ENCODE peak calls at places on chromosome 5, in ten cellular contexts. W is H1, T is WTC11, N is SK-N-SH, Q is HCT116, L is K562, C is A549, B is endothelial cell of umbilical vein, K is HepG2, X is GM12878. G is an unnamed sample.

GRCh38 chr5:114221807-114222206 is 140.1 kb upstream of the KCNN2 start:
- DNase-seq in W (no peak), L (no peak), N (no peak), K (no peak), T (no peak), B (no peak), C (no peak), X (no peak), Q (no peak), G (no peak)

GRCh38 chr5:9233035-9233434 is 312.8 kb downstream of the SEMA5A start:
- DNase-seq in T (no peak), L (no peak), B (no peak), C (no peak), W (no peak), X (no peak), K (no peak), N (no peak), Q (no peak), G (no peak)

GRCh38 chr5:162410365-162410764 is 342.8 kb downstream of the GABRG2 start:
- DNase-seq in B (no peak), N (no peak), X (no peak), L (no peak), Q (no peak), W (no peak), K (no peak), C (no peak), T (no peak), G (no peak)

GRCh38 chr5:961002-961710 is 47.4 kb upstream of the NKD2 start:
- DNase-seq in C (no peak), W (no peak), L (no peak), X (no peak), T (no peak), Q (no peak), B (no peak), N (peak), K (no peak), G (no peak)

GRCh38 chr5:101390317-101390908 is 487.3 kb upstream of the ST8SIA4 start:
- DNase-seq in W (no peak), L (peak), C (peak), B (peak), K (peak), Q (peak), T (peak), N (peak), X (peak), G (peak)

GRCh38 chr5:101679816-101680215 is 616.3 kb downstream of the SLCO4C1 start:
- DNase-seq in N (no peak), W (no peak), L (no peak), K (no peak), B (no peak), Q (no peak), T (no peak), X (no peak), C (peak), G (peak)

GRCh38 chr5:96079075-96079474 is 117.4 kb upstream of the ELL2 start:
- DNase-seq in C (peak), T (no peak), L (no peak), N (no peak), K (peak), Q (peak), X (no peak), W (no peak), B (peak), G (peak)

GRCh38 chr5:116492016-116492623 is 82.5 kb downstream of the SEMA6A start:
- DNase-seq in Q (no peak), L (no peak), W (no peak), B (no peak), K (peak), N (no peak), T (no peak), X (no peak), C (no peak), G (peak)

GRCh38 chr5:42808888-42809611 is 2.6 kb downstream of the SELENOP start:
- DNase-seq in C (no peak), X (no peak), B (no peak), W (no peak), T (no peak), L (no peak), K (no peak), Q (no peak), N (no peak), G (no peak)

GRCh38 chr5:81234299-81234698 is 1.2 kb downstream of the CKMT2 start:
- DNase-seq in K (no peak), C (no peak), X (no peak), L (no peak), Q (no peak), W (no peak), B (no peak), T (no peak), N (no peak), G (no peak)

GRCh38 chr5:125750538-125751186 is 672.5 kb upstream of the GRAMD2B start:
- DNase-seq in N (no peak), B (no peak), Q (peak), K (no peak), L (no peak), T (no peak), X (no peak), C (no peak), W (no peak), G (no peak)

GRCh38 chr5:82259172-82259800 is 18.9 kb downstream of the RPS23 start:
- DNase-seq in C (peak), X (no peak), L (no peak), W (no peak), N (peak), B (peak), Q (peak), K (no peak), T (no peak), G (peak)

GRCh38 chr5:36158144-36158543 is 6.2 kb downstream of the SKP2 start:
- DNase-seq in W (no peak), T (no peak), Q (no peak), X (no peak), L (no peak), K (no peak), N (peak), B (peak), C (no peak), G (no peak)

GRCh38 chr5:140337880-140338279 is 8.5 kb downstream of the HBEGF start:
- DNase-seq in N (no peak), T (no peak), K (no peak), W (no peak), Q (no peak), X (no peak), C (no peak), B (no peak), L (no peak), G (no peak)

GRCh38 chr5:175521313-175521833 is 43.0 kb downstream of the SFXN1 start:
- DNase-seq in L (no peak), T (no peak), W (no peak), B (no peak), X (no peak), Q (no peak), C (no peak), K (no peak), N (no peak), G (no peak)

GRCh38 chr5:74673011-74673790 is 11.8 kb upstream of the HEXB start:
- DNase-seq in L (no peak), X (no peak), T (no peak), W (no peak), N (peak), B (peak), C (peak), Q (peak), K (peak), G (peak)

GRCh38 chr5:119789411-119790117 is 160.2 kb downstream of the FAM170A start:
- DNase-seq in C (no peak), K (no peak), W (no peak), B (no peak), Q (no peak), L (no peak), X (no peak), T (no peak), N (no peak), G (no peak)

GRCh38 chr5:154940772-154941620 is at the start of gene MRPL22:
- DNase-seq in C (peak), Q (peak), L (peak), K (peak), W (peak), B (peak), X (peak), N (peak), T (peak), G (peak)

GRCh38 chr5:76303917-76304316 is 99.2 kb upstream of the IQGAP2 start:
- DNase-seq in N (no peak), X (peak), W (no peak), T (no peak), B (no peak), K (no peak), C (peak), Q (no peak), L (no peak), G (no peak)

GRCh38 chr5:41763096-41763495 is 107.1 kb downstream of the OXCT1 start:
- DNase-seq in X (no peak), K (no peak), W (no peak), B (no peak), L (no peak), N (no peak), C (no peak), Q (no peak), T (no peak), G (no peak)

GRCh38 chr5:41432481-41433253 is 77.7 kb downstream of the PLCXD3 start:
- DNase-seq in K (no peak), T (no peak), C (no peak), N (no peak), Q (no peak), L (no peak), X (no peak), B (no peak), W (no peak), G (no peak)

GRCh38 chr5:62143268-62144229 is 162.5 kb upstream of the KIF2A start:
- DNase-seq in N (peak), T (no peak), B (peak), L (no peak), Q (peak), K (peak), X (no peak), W (no peak), C (peak), G (peak)

GRCh38 chr5:78429332-78429849 is 69.0 kb downstream of the SCAMP1 start:
- DNase-seq in T (no peak), X (no peak), L (no peak), Q (no peak), N (no peak), C (no peak), K (peak), B (no peak), W (no peak), G (no peak)

GRCh38 chr5:141521244-141521781 is 32.4 kb downstream of the PCDHGC5 start:
- DNase-seq in T (no peak), Q (peak), C (peak), L (no peak), K (peak), X (no peak), W (no peak), B (peak), N (no peak), G (peak)

GRCh38 chr5:140111043-140111858 is 2.7 kb upstream of the PURA start:
- DNase-seq in B (no peak), K (no peak), N (no peak), C (no peak), L (no peak), T (peak), W (peak), X (no peak), Q (no peak), G (no peak)

GRCh38 chr5:72234265-72234700 is 85.8 kb downstream of the MRPS27 start:
- DNase-seq in K (no peak), C (peak), W (no peak), Q (no peak), N (no peak), L (peak), B (peak), T (no peak), X (peak), G (peak)

GRCh38 chr5:160354666-160355065 is 15.8 kb downstream of the C1QTNF2 start:
- DNase-seq in B (no peak), L (no peak), K (no peak), T (no peak), X (no peak), W (no peak), Q (no peak), N (no peak), C (no peak), G (no peak)

GRCh38 chr5:124906339-124907097 is 160.1 kb upstream of the ZNF608 start:
- DNase-seq in X (no peak), W (no peak), B (peak), Q (no peak), L (no peak), N (peak), T (peak), K (peak), C (peak), G (peak)

GRCh38 chr5:35274839-35275509 is 44.7 kb upstream of the PRLR start:
- DNase-seq in L (no peak), X (no peak), Q (no peak), K (no peak), C (no peak), B (no peak), T (no peak), N (no peak), W (no peak), G (no peak)

GRCh38 chr5:64807505-64807904 is 38.8 kb downstream of the CWC27 start:
- DNase-seq in B (no peak), X (no peak), W (no peak), Q (no peak), K (no peak), T (no peak), C (no peak), L (no peak), N (no peak), G (no peak)

GRCh38 chr5:172765766-172766286 is 5.2 kb downstream of the DUSP1 start:
- DNase-seq in L (no peak), T (no peak), K (no peak), Q (no peak), W (no peak), N (no peak), B (no peak), C (peak), X (no peak), G (no peak)

GRCh38 chr5:15615859-15616258 is 115.9 kb downstream of the FBXL7 start:
- DNase-seq in K (no peak), B (no peak), W (no peak), C (no peak), X (no peak), T (no peak), Q (no peak), N (no peak), L (no peak), G (no peak)

GRCh38 chr5:32129074-32129598 is 45.0 kb downstream of the GOLPH3 start:
- DNase-seq in C (no peak), Q (no peak), T (no peak), N (no peak), K (no peak), X (no peak), W (no peak), L (no peak), B (no peak), G (no peak)

GRCh38 chr5:32130865-32131264 is 43.3 kb downstream of the GOLPH3 start:
- DNase-seq in W (no peak), B (no peak), Q (no peak), N (no peak), L (no peak), X (no peak), C (no peak), K (no peak), T (no peak), G (no peak)

GRCh38 chr5:32123889-32124676 is 50.0 kb downstream of the GOLPH3 start:
- DNase-seq in C (no peak), W (no peak), N (no peak), T (no peak), K (no peak), B (no peak), L (no peak), X (no peak), Q (no peak), G (no peak)

GRCh38 chr5:32126691-32127090 is 47.4 kb downstream of the GOLPH3 start:
- DNase-seq in N (no peak), L (no peak), W (no peak), X (no peak), B (no peak), C (no peak), Q (no peak), K (no peak), T (no peak), G (no peak)

DNA sequence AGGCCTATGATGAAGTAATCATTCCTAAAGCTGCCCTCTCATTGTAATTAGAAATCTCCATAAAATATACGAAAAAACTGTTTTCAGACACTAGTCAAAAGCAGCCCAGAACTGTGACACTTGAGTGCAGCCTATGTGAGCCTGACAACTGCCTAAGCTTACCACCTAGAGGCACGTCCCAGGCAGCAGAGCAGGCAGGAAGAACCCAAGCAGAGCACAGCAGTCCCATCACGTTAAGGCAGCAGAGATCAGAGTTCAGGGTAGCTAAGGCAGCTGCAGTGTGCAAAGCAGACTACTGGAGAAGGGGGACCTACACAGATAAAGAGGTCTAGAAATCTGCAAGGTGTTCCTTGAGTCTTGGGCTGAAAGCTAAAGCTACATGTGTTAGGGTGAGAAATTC is 46.4 kb downstream of the GOLPH3 start:
- DNase-seq in L (no peak), X (no peak), T (no peak), C (no peak), W (no peak), K (no peak), Q (no peak), N (no peak), B (no peak), G (no peak)
- TF ChIP-seq MAX in L (no peak), X (no peak), T (no peak), C (no peak), W (no peak), K (no peak), Q (no peak), N (no peak), B (no peak), G (no peak)

GRCh38 chr5:107577551-107577950 is 93.2 kb downstream of the EFNA5 start:
- DNase-seq in W (no peak), Q (no peak), X (no peak), T (no peak), L (no peak), C (no peak), N (no peak), B (no peak), K (no peak), G (no peak)

GRCh38 chr5:107576736-107577440 is 93.8 kb downstream of the EFNA5 start:
- DNase-seq in W (no peak), N (no peak), L (no peak), T (no peak), Q (no peak), C (no peak), B (no peak), X (peak), K (no peak), G (no peak)

GRCh38 chr5:107582625-107583024 is 88.1 kb downstream of the EFNA5 start:
- DNase-seq in N (no peak), B (no peak), W (no peak), K (no peak), T (no peak), X (no peak), C (no peak), Q (no peak), L (no peak), G (no peak)

GRCh38 chr5:107578051-107578635 is 92.6 kb downstream of the EFNA5 start:
- DNase-seq in L (no peak), K (no peak), N (no peak), X (no peak), C (no peak), T (no peak), W (no peak), B (no peak), Q (no peak), G (no peak)

DNA sequence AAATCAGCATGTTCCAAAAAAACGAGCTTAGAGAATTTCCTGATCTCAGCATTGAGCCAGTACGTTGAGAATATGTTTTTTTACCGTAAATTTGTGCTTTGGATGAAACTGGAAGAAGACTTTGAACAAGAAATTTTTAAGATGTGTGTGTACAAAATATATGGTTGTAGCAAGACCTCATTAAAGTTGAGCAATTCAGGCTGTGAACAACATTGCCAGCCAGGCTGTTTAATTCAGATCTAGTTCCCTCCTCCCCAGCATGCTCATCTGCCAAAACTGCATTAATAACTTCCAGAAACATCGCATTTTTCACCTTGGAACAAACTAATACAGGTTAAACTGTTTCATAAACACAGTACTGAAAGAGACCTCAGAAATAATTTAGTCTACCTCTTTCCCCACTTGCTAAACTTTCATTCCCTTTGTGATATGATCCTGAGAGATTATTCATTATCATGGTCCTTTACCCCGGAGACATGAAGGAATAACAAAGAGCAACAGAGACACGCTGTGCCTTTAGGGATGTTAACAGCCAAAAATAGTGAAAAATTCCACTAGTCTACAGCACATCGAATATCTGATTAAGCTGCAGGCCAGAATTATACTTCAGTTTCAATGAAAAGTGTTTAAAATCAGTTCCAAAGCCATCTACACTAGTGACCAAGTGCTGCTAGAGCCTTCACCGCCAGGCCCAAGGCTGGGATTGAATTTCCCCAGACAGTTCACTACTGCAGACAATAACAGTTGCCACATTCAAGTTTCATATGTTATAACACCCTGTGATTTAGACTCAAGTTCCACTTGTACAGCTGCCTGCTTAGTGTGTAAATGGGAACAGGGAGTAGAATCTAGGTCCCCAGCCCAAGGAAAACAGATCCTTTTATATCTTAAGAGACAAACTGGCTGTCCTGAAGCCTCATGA is 89.6 kb downstream of the EFNA5 start:
- DNase-seq in W (no peak), C (no peak), X (no peak), K (no peak), Q (no peak), B (no peak), N (no peak), T (no peak), L (no peak), G (no peak)
- TF ChIP-seq MAX in W (no peak), C (no peak), X (no peak), K (no peak), Q (no peak), B (no peak), N (no peak), T (no peak), L (no peak), G (no peak)

DNA sequence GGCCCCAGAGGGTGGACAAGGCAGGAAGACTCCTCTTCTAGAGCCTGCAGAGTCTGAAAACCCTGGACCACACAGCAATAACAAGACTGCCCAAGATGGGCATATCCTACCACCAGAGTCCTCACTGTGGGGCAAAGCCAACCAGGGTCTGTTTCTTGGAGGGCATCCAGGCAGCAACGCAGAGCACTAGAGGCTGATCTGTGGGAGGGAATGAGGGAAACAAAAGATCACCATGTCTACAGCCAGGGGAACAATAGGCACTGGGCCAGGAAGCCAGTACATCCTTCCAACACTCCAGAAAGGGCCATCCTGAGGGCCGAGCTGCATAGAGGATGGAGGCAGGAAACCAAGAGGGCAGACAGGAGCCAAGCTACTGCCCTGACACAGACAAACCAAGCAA is 416.0 kb upstream of the IRX4 start:
- DNase-seq in T (no peak), X (no peak), Q (no peak), W (no peak), K (no peak), C (no peak), L (no peak), N (no peak), B (no peak), G (no peak)
- TF ChIP-seq MAX in T (no peak), X (no peak), Q (no peak), W (no peak), K (no peak), C (no peak), L (no peak), N (no peak), B (no peak), G (no peak)

DNA sequence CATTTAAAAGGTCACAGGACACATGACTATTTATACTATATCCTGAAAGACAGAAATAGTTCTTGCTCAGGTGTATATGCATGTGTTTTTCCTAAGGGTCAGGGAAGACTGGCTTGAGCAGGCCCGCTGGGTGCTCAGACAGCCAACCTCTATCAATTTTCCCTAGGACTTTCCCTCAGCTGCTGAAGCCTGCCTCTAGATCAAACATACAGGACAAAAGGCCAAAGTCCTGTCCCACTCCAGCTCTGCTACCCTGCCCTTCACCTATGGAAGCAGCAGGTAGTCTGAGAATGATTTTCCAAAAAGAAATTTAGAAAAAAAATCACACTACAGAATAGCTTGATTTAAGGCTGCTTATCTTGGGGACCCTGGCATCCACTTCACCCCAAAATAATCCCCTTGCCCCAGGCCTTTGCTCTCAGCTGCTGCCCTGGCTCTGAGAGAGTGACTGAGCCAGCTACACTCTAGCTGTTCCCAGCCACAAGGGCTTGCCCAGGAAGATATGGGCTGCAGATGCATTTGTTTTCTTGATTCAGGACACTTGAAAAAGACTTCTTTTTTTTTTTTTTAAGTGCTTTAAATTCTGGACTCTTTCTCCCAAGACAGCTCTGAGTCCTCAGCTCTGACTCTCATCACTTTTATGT is 42.5 kb downstream of the KLHL3 start:
- DNase-seq in T (no peak), Q (no peak), N (no peak), X (no peak), W (no peak), B (no peak), K (no peak), C (no peak), L (no peak), G (no peak)
- TF ChIP-seq MAX in T (no peak), Q (no peak), N (no peak), X (no peak), W (no peak), B (no peak), K (no peak), C (no peak), L (no peak), G (no peak)

G was measured in NB4.